ENCODE peak calls at places on chromosomes 13 and 19, in four cellular contexts. A is WTC11, L is HepG2, J is K562. C is an unnamed sample.
A peak's percentile ranks its signal among the peaks of the same experiment; 100 is the strongest.

GRCh38 chr19:34677386-34678084 is at the start of gene ZNF302:
- DNase-seq in A (peak; percentile 98), L (no peak), J (peak; percentile 15), C (peak; percentile 94)

GRCh38 chr19:45125975-45126493 is 33.1 kb downstream of the PPP1R37 start:
- DNase-seq in A (peak; percentile 90), L (peak; percentile 65), J (peak; percentile 69), C (peak; percentile 68)

GRCh38 chr13:53015044-53015443 is 13.6 kb upstream of the OLFM4 start:
- DNase-seq in A (no peak), L (no peak), J (no peak), C (no peak)

GRCh38 chr19:44735011-44735410 is 13.5 kb upstream of the BCL3 start:
- DNase-seq in A (no peak), L (no peak), J (no peak), C (peak; percentile 1)

GRCh38 chr19:3665681-3666544 is 34.4 kb downstream of the PIP5K1C start:
- DNase-seq in A (peak; percentile 81), L (peak; percentile 13), J (peak; percentile 87), C (peak; percentile 96)

GRCh38 chr13:53204598-53204997 is 176.0 kb downstream of the OLFM4 start:
- DNase-seq in A (no peak), L (no peak), J (no peak), C (no peak)

GRCh38 chr13:102948006-102948405 is 102.2 kb downstream of the ERCC5 start:
- DNase-seq in A (no peak), L (no peak), J (no peak), C (no peak)

GRCh38 chr13:66424417-66424816 is 805.7 kb downstream of the PCDH9 start:
- DNase-seq in A (no peak), L (no peak), J (no peak), C (no peak)

GRCh38 chr13:73340069-73340468 is 281.3 kb downstream of the KLF5 start:
- DNase-seq in A (no peak), L (no peak), J (no peak), C (no peak)

GRCh38 chr19:15449620-15450527 is at the start of gene WIZ:
- DNase-seq in A (peak; percentile 80), L (peak; percentile 35), J (peak; percentile 94), C (peak; percentile 97)

GRCh38 chr13:94311893-94312292 is 167.6 kb downstream of the DCT start:
- DNase-seq in A (no peak), L (no peak), J (no peak), C (no peak)

GRCh38 chr19:2691951-2692350 is 10.5 kb downstream of the GNG7 start:
- DNase-seq in A (no peak), L (no peak), J (no peak), C (no peak)

GRCh38 chr19:44072543-44073401 is 813 bp downstream of the ZNF284 start:
- DNase-seq in A (no peak), L (no peak), J (no peak), C (peak; percentile 49)

GRCh38 chr19:4386038-4386782 is 14.1 kb downstream of the SH3GL1 start:
- DNase-seq in A (no peak), L (no peak), J (no peak), C (no peak)

GRCh38 chr13:42275506-42275905 is 3.6 kb downstream of the AKAP11 start:
- DNase-seq in A (no peak), L (no peak), J (no peak), C (no peak)

GRCh38 chr19:19615086-19615485 is 3.4 kb downstream of the PBX4 start:
- DNase-seq in A (no peak), L (no peak), J (no peak), C (no peak)

DNA sequence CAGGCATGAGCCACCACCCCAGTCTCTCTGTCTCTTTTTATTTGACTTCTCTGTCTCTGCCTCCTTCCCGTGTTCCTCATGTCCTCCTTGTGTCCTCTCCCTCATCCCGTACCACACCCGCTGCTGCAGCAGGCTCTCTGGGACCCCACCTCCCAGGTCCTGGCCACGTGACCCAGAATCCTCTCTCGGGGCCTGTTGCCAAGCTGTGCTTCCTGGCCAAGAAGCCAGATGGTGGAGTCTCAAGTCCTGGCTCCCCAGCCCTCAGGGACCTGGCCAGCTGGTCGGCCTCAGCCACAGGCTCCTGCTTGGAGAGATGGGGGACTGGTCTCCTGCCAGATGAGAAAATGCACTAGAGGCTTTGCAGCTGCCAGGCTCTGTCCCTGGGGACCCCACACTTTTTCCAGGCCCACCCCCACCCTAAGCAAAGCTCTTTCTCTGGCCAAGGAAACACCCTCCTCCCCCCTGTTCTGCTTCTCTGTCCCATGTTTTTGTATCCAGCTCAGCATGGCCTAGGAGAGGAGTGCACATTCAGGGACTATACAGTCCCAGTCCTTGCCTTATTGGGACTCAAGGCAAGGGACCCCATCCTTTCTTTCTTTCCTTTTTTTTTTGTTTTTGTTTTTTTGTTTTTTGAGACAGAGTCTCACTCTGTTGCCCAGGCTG is 34.3 kb upstream of the SHKBP1 start:
- DNase-seq in A (no peak), L (no peak), J (no peak), C (peak; percentile 60)
- TF ChIP-seq FOXJ3 in A (no peak), L (no peak), J (no peak), C (no peak)

DNA sequence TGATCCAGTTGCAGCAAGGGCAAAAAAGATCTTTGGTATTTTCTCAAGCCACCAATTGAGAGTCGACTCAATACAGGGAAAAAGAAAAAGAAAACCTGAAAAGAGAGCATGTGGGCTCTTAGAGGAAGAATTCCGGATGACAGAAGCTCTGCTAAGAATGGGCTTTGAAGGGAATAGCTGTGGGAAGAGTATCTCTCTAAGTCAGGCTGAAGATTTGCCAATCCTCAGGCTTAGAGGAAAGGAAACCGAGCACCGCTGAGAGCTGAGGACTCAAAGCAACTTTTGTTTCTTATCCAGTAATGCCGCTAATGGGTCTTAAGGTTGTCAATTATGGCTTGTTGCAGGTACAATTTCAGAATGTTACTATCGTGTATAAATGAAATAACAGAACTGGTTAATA is 166.4 kb downstream of the EFNB2 start:
- DNase-seq in A (no peak), L (no peak), J (no peak), C (no peak)
- TF ChIP-seq FOXJ3 in A (no peak), L (no peak), J (no peak), C (no peak)

DNA sequence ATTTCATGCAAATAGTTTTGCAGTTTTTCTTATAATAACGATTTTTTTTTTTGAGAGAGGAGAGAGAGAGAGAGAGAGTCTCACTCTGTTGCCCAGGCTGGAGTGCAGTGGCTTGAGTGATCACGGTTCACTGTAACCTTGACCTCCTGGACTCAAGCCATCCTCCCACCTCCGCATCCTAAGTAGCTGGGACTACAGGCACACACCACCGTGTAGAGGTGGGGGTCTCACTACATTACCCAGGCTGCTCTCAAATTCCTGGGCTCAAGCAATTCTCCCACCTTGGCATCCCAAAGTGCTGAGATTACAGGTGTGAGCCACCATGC is 26.8 kb upstream of the GJB6 start:
- DNase-seq in A (no peak), L (no peak), J (no peak), C (no peak)
- TF ChIP-seq FOXJ3 in A (no peak), L (no peak), J (no peak), C (no peak)

GRCh38 chr13:32594339-32594738 is 8.1 kb downstream of the PDS5B start:
- DNase-seq in A (no peak), L (no peak), J (no peak), C (no peak)
- TF ChIP-seq FOXJ3 in A (no peak), L (no peak), J (no peak), C (no peak)

GRCh38 chr19:18174983-18175382 is 1.4 kb downstream of the IFI30 start:
- DNase-seq in A (no peak), L (no peak), J (peak; percentile 25), C (no peak)

GRCh38 chr19:18172331-18173053 is 1.1 kb upstream of the IFI30 start:
- DNase-seq in A (no peak), L (no peak), J (no peak), C (peak; percentile 20)

GRCh38 chr19:18173054-18173571 is 500 bp upstream of the IFI30 start:
- DNase-seq in A (no peak), L (no peak), J (peak; percentile 9), C (no peak)

GRCh38 chr19:18171605-18172327 is 1.8 kb upstream of the IFI30 start:
- DNase-seq in A (no peak), L (no peak), J (peak; percentile 42), C (peak; percentile 30)

DNA sequence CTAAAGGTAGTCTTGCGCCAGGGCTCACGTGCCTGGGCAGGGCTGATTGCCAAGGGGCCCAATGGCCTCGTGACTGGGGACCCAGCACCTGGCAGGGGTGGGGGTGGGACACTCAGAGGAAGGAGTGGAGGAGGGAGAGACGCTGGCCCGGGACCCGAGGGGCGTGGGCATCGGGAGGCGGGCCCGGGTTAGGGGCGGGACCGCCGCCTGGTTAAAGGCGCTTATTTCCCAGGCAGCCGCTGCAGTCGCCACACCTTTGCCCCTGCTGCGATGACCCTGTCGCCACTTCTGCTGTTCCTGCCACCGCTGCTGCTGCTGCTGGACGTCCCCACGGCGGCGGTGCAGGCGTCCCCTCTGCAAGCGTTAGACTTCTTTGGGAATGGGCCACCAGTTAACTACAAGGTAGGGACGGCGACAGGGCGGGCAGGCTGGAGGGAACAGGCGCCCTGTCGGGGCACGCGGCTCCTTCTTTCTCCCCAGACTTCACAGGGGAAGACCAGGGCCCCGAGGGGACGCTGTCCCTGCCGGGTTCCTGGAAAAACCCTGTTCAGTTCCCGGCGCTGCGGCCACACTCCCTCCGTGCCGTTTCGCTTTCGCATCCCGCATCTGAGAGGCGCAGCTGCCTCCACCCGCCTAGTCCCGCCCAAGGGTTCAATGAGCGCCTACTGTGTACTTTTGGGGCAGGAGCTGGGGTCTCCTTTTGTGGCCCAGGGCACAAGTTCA is at the start of gene IFI30:
- DNase-seq in A (peak; percentile 77), L (peak; percentile 68), J (peak; percentile 96), C (peak; percentile 88)
- TF ChIP-seq FOXJ3 in A (no peak), L (no peak), J (no peak), C (no peak)

DNA sequence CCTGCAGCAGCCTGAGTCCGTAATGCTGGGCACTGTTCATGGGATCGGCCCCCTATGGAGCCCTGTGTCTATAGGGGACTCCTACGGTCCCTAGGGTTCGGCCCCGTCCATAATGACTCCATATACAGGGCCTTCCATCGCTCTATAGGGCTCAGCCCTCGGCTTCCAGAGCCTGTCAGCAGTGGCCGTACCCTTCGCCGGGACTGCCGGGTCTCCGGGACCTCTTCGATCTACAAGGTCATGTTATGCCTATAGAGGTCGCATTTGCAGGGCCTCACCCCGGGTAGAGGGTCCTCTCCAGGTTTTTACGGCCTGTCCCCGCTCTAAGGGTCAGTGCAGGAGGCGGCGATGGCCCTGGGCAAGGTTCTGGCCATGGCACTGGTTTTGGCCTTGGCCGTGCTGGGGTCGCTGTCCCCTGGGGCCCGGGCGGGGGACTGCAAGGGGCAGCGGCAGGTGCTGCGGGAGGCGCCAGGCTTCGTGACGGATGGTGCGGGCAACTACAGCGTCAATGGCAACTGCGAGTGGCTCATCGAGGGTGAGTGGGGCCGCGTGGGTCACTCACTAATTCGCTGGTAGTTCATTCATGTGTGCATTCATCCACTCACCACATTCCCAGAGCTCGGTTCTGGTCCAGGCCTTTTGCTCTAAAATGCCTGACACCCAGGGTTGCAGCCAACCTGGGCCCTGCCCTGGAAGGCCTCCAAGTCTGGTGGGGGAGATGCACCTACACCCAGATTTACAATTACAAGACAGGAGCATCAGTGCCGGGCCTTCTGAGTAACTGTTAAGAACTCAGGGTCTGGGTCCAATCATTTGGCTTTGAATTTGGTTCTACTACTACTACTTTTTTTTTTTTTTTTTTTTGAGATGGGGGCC is 699 bp downstream of the MEGF8 start:
- DNase-seq in A (peak; percentile 52), L (no peak), J (peak; percentile 47), C (peak; percentile 62)
- TF ChIP-seq FOXJ3 in A (no peak), L (no peak), J (no peak), C (no peak)

C was measured in SK-N-SH.